ENCODE peak calls at places on chromosomes 11 and 22, in nine cellular contexts. T, F, M, E, O, N, W, H and K are unnamed samples.

GRCh38 chr11:121887564-121887963 is 228.5 kb downstream of the BLID start:
- DNase-seq in T (no peak), F (no peak), M (no peak), E (no peak), O (no peak), N (no peak), W (no peak), H (no peak), K (no peak)

GRCh38 chr11:9973921-9974320 is 310.0 kb downstream of the SWAP70 start:
- DNase-seq in T (no peak), F (no peak), M (no peak), E (no peak), O (no peak), N (no peak), W (no peak), H (no peak), K (no peak)

GRCh38 chr11:38019072-38019775 is 1421.2 kb upstream of the RAG2 start:
- DNase-seq in T (no peak), F (no peak), M (no peak), E (no peak), O (peak; percentile 97), N (no peak), W (peak; percentile 23), H (no peak), K (no peak)

GRCh38 chr11:45391168-45391850 is 105.2 kb upstream of the SYT13 start:
- DNase-seq in T (no peak), F (no peak), M (no peak), E (no peak), O (no peak), N (no peak), W (no peak), H (no peak), K (no peak)

GRCh38 chr11:70507466-70508230 is 109.3 kb downstream of the CTTN start:
- DNase-seq in T (no peak), F (no peak), M (no peak), E (peak; percentile 32), O (no peak), N (no peak), W (no peak), H (no peak), K (no peak)

GRCh38 chr11:59283825-59284772 is 71.4 kb upstream of the MPEG1 start:
- DNase-seq in T (peak; percentile 22), F (peak; percentile 66), M (no peak), E (no peak), O (peak; percentile 63), N (peak; percentile 46), W (peak; percentile 56), H (no peak), K (no peak)

GRCh38 chr11:124315052-124315451 is 1.3 kb upstream of the OR8D1 start:
- DNase-seq in T (no peak), F (no peak), M (no peak), E (no peak), O (peak; percentile 49), N (no peak), W (peak; percentile 37), H (no peak), K (no peak)

GRCh38 chr22:25853501-25853900 is 111.5 kb downstream of the MYO18B start:
- DNase-seq in T (no peak), F (no peak), M (no peak), E (no peak), O (no peak), N (no peak), W (no peak), H (no peak), K (no peak)

GRCh38 chr22:40911772-40912171 is 39.4 kb upstream of the RBX1 start:
- DNase-seq in T (no peak), F (no peak), M (no peak), E (no peak), O (no peak), N (no peak), W (no peak), H (no peak), K (no peak)

GRCh38 chr22:46405925-46406324 is 70.4 kb downstream of the TRMU start:
- DNase-seq in T (no peak), F (no peak), M (no peak), E (no peak), O (no peak), N (no peak), W (no peak), H (no peak), K (no peak)

GRCh38 chr11:63904743-63905142 is 12.2 kb downstream of the RCOR2 start:
- DNase-seq in T (no peak), F (no peak), M (no peak), E (no peak), O (no peak), N (no peak), W (no peak), H (no peak), K (no peak)

GRCh38 chr11:28757725-28758515 is 649.7 kb downstream of the METTL15 start:
- DNase-seq in T (no peak), F (no peak), M (no peak), E (no peak), O (peak; percentile 46), N (no peak), W (no peak), H (no peak), K (no peak)

GRCh38 chr22:23790819-23791736 is 4.3 kb downstream of the SMARCB1 start:
- DNase-seq in T (no peak), F (no peak), M (no peak), E (peak; percentile 26), O (no peak), N (no peak), W (no peak), H (no peak), K (no peak)

GRCh38 chr11:270451-271208 is 7.6 kb upstream of the NLRP6 start:
- DNase-seq in T (no peak), F (no peak), M (no peak), E (no peak), O (no peak), N (no peak), W (no peak), H (no peak), K (no peak)

GRCh38 chr11:271316-271715 is 6.9 kb upstream of the NLRP6 start:
- DNase-seq in T (no peak), F (no peak), M (no peak), E (no peak), O (no peak), N (no peak), W (no peak), H (no peak), K (peak; percentile 64)

GRCh38 chr11:266676-267439 is 11.3 kb upstream of the NLRP6 start:
- DNase-seq in T (no peak), F (peak; percentile 38), M (no peak), E (no peak), O (no peak), N (no peak), W (no peak), H (no peak), K (peak; percentile 86)

GRCh38 chr11:267491-267994 is 10.7 kb upstream of the NLRP6 start:
- DNase-seq in T (no peak), F (peak; percentile 78), M (no peak), E (peak; percentile 86), O (no peak), N (no peak), W (no peak), H (no peak), K (peak; percentile 94)

GRCh38 chr11:269146-269890 is 8.9 kb upstream of the NLRP6 start:
- DNase-seq in T (no peak), F (peak; percentile 72), M (no peak), E (no peak), O (peak; percentile 71), N (no peak), W (no peak), H (no peak), K (peak; percentile 91)
- TF ChIP-seq CTCF in T (no peak), F (peak; percentile 46), M (no peak), E (no peak), O (peak; percentile 24), N (peak; percentile 8), W (no peak), H (no peak), K (no peak)

DNA sequence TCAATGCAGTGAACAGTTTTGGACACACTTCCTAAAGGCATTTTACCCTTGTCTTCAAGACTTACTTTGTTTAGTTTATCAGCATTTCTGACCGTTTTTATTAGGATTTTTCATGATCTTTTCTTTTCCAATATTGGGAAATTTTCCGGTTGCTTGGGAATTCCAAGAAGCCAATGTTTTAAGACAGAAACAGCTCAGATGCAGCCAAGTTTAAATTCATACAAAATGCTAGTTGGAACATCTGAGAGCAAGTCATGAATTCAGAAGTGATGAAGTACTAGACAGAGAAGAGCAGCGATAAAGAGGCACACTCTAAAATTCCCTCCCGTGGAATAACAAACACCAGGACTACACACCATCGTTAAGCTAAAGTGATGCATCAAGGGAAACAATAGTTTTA is 68.6 kb downstream of the RAB38 start:
- DNase-seq in T (no peak), F (no peak), M (no peak), E (no peak), O (no peak), N (no peak), W (no peak), H (no peak), K (no peak)
- TF ChIP-seq CTCF in T (no peak), F (no peak), M (no peak), E (no peak), O (no peak), N (no peak), W (no peak), H (no peak), K (no peak)

DNA sequence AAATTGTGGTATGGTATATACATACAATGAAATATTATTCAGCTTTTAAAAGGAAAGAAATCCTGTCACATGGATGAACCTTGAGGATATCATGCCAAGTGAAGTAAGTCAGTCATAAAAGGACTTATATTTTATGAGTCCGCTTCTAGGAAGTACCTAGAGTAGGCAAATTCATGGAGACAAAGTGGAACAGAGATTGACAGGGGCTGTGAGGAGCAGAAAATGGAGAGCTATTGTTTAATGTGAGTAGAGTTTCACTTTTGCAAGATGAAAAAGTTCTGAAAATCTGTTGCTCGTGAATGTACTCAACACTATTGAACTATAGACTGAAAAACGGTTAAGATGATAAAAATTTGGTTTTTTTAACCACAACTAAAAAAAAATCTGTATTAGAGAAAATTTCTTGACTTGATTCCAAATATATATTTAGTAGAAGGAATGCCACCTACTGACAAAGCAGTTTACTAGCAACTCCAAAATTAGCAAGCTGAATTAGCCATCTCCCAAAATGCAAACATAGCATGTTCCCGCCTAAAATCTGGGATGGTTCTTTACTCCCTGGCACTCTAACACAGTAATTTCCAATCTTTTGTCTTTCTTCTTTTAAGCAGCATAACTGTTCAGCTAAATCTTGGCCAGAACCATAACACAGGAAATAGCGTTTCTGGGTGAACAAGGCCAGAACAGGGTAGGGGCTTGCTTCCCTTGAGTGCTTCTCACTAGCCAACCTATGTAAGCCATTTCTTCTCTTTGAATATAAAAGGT is 1.5 kb downstream of the UFD1 start:
- DNase-seq in T (no peak), F (no peak), M (no peak), E (no peak), O (no peak), N (no peak), W (peak; percentile 28), H (no peak), K (no peak)
- TF ChIP-seq CTCF in T (peak; percentile 39), F (peak; percentile 32), M (no peak), E (peak; percentile 17), O (peak; percentile 28), N (no peak), W (peak; percentile 44), H (no peak), K (no peak)

DNA sequence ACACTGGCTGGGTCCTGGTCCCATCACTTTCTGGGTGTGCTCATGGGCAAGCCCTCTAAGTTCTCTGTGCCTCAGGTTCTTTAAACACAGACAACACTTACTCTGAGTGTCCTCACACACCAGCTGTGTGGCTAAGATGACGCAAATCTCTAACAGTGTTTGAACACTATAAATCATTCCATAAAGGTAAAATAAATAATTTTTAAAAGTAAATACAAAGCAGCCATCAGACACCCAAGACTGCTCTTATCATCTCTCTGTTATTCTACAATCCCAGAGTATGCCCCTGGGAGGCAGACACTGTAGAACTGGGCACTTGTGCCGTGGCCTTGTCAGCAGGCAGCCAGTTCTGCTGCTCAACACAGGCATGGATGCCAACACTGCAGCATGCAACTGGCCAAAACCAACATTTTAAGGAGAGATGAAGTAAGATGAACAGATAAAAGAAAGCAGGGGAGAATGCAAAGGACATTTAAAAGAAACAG is 56.8 kb downstream of the RPL27A start:
- DNase-seq in T (no peak), F (no peak), M (no peak), E (no peak), O (no peak), N (no peak), W (no peak), H (no peak), K (no peak)
- TF ChIP-seq CTCF in T (no peak), F (no peak), M (no peak), E (no peak), O (no peak), N (no peak), W (no peak), H (no peak), K (no peak)